ENCODE peak calls at places on chromosomes 1 and 21, in four cellular contexts. K is GM12878, O is K562, M is HepG2. B is an unnamed sample.

GRCh38 chr1:164836614-164837018 is 277.6 kb downstream of the PBX1 start:
- DNase-seq in M (no peak), O (no peak), K (no peak), B (no peak)

GRCh38 chr1:9302745-9303524 is 10.2 kb downstream of the SPSB1 start:
- DNase-seq in M (no peak), O (no peak), K (no peak), B (peak; percentile 75)

GRCh38 chr1:154616659-154617345 is 8.8 kb upstream of the ADAR start:
- DNase-seq in K (no peak), O (no peak), M (no peak), B (no peak)

GRCh38 chr1:56576880-56577858 is 2.2 kb downstream of the PLPP3 start:
- DNase-seq in K (no peak), O (peak; percentile 10), M (peak; percentile 44), B (peak; percentile 21)

GRCh38 chr1:168979303-168979702 is 127.2 kb upstream of the ATP1B1 start:
- DNase-seq in M (no peak), O (no peak), K (no peak), B (no peak)

GRCh38 chr1:44316231-44316759 is 38.8 kb downstream of the ERI3 start:
- DNase-seq in M (no peak), K (peak; percentile 25), O (peak; percentile 11), B (no peak)

GRCh38 chr1:94094466-94095111 is 26.4 kb downstream of the ABCA4 start:
- DNase-seq in M (no peak), O (no peak), K (no peak), B (no peak)

GRCh38 chr1:79497193-79497773 is 490.8 kb upstream of the ADGRL4 start:
- DNase-seq in M (peak; percentile 3), K (no peak), O (peak; percentile 8), B (peak; percentile 10)

GRCh38 chr1:160046494-160047115 is 14.8 kb upstream of the PIGM start:
- DNase-seq in M (peak; percentile 69), K (no peak), O (peak; percentile 93), B (no peak)

GRCh38 chr1:39130297-39130696 is 74.2 kb upstream of the MACF1 start:
- DNase-seq in K (no peak), O (no peak), M (no peak), B (no peak)

GRCh38 chr1:41493117-41493536 is 8.6 kb upstream of the EDN2 start:
- DNase-seq in O (peak; percentile 76), M (no peak), K (no peak), B (peak; percentile 59)

GRCh38 chr1:165641276-165641987 is 10.4 kb downstream of the MGST3 start:
- DNase-seq in O (no peak), M (no peak), K (no peak), B (no peak)

GRCh38 chr1:24126023-24126671 is 14.2 kb upstream of the MYOM3 start:
- DNase-seq in O (peak; percentile 20), K (no peak), M (no peak), B (no peak)

GRCh38 chr21:44949161-44950015 is 9.6 kb downstream of the SLX9 start:
- DNase-seq in K (no peak), O (peak; percentile 85), M (peak; percentile 57), B (peak; percentile 42)

GRCh38 chr1:161096514-161096913 is 1.6 kb upstream of the KLHDC9 start:
- DNase-seq in M (no peak), K (no peak), O (no peak), B (no peak)

GRCh38 chr1:54745274-54745673 is 19.0 kb downstream of the PARS2 start:
- DNase-seq in M (no peak), K (no peak), O (no peak), B (no peak)

GRCh38 chr1:54743827-54744226 is 20.5 kb downstream of the PARS2 start:
- DNase-seq in M (no peak), O (no peak), K (no peak), B (no peak)

GRCh38 chr1:54748094-54748835 is 16.1 kb downstream of the PARS2 start:
- DNase-seq in M (no peak), O (no peak), K (no peak), B (no peak)

GRCh38 chr1:54744696-54745095 is 19.6 kb downstream of the PARS2 start:
- DNase-seq in K (no peak), O (no peak), M (no peak), B (no peak)

DNA sequence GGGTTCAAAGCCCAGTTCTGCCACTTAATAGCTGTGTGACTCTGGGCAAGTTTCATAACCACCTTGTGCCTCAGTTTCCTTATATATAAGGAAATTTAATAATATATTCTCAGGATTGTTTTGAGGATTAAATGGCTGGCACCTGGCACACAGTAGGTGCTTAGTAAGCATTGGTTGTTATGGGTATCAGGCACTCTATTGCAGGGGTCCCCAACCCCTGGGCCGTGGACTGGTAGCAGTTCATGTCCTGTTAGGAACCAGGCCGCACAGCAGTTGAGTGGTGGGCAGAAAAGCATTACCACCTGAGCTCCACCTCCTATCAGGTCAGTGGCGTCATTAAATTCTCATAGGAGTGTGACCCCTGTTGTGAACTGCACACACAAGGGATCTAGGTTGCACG is 18.5 kb downstream of the PARS2 start:
- DNase-seq in O (no peak), M (no peak), K (no peak), B (no peak)
- TF ChIP-seq ZBTB33 in O (no peak), M (no peak), K (no peak), B (no peak)

GRCh38 chr21:46056450-46056903 is 41.4 kb upstream of the COL6A2 start:
- DNase-seq in O (no peak), M (no peak), K (no peak), B (no peak)
- H3K4me1 ChIP-seq in O (no peaks in the 10 kb centered on the region), M (no peaks in the 10 kb centered on the region), K (peaks cover 3% of the 10 kb centered on the region), B (no peaks in the 10 kb centered on the region)

GRCh38 chr1:99767996-99768524 is 1.6 kb upstream of the FRRS1 start:
- DNase-seq in K (no peak), M (no peak), O (peak; percentile 66), B (no peak)
- TF ChIP-seq SRF in K (no peak), M (no peak), O (no peak), B (no peak)

GRCh38 chr1:185517808-185518419 is 200.9 kb upstream of the IVNS1ABP start:
- DNase-seq in M (no peak), K (no peak), O (no peak), B (no peak)

DNA sequence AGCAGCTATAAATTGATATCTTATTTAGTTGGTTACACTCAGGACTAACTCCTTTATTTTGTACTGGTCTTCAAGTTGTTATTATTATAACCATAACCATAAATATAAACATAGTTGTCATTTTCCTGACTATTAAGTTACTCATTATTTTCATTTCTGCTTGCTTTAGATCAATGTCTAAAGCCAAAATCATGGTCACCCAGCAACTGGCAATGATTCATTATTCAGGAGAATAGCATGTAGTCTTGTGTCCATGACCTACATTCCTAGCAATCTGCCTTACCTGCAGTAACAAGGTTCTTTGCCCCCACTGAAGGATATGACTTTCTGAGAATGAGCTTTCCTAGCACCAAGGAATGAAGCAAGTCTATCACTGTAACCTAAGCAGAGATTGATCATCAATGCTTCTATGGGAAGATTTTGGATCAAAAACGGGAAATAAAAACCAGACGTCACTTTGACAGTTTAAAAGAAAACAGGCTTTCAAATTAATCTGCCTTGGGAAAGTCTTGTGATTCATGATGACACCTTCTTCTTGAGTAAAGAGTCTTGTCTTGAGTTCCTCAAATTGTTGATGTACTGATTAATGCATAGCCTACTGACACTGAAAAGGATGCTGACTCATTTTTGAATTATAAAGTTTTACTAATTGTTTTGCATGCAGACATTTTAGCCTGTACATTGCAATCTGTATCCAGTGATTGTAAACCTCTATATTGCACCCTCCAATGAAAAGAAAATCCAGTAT is 203.3 kb upstream of the IVNS1ABP start:
- DNase-seq in O (no peak), M (no peak), K (no peak), B (no peak)
- TF ChIP-seq ZBTB33 in O (no peak), M (no peak), K (no peak), B (no peak)

GRCh38 chr1:218347713-218348627 is 2.8 kb downstream of the TGFB2 start:
- DNase-seq in O (no peak), M (no peak), K (no peak), B (no peak)

GRCh38 chr1:218345673-218346390 is 696 bp downstream of the TGFB2 start:
- DNase-seq in K (no peak), M (peak; percentile 7), O (peak; percentile 63), B (no peak)

GRCh38 chr1:218347316-218347712 is 2.2 kb downstream of the TGFB2 start:
- DNase-seq in M (no peak), K (no peak), O (no peak), B (no peak)

GRCh38 chr1:218344814-218345672 is at the start of gene TGFB2:
- DNase-seq in O (peak; percentile 75), K (no peak), M (no peak), B (no peak)

DNA sequence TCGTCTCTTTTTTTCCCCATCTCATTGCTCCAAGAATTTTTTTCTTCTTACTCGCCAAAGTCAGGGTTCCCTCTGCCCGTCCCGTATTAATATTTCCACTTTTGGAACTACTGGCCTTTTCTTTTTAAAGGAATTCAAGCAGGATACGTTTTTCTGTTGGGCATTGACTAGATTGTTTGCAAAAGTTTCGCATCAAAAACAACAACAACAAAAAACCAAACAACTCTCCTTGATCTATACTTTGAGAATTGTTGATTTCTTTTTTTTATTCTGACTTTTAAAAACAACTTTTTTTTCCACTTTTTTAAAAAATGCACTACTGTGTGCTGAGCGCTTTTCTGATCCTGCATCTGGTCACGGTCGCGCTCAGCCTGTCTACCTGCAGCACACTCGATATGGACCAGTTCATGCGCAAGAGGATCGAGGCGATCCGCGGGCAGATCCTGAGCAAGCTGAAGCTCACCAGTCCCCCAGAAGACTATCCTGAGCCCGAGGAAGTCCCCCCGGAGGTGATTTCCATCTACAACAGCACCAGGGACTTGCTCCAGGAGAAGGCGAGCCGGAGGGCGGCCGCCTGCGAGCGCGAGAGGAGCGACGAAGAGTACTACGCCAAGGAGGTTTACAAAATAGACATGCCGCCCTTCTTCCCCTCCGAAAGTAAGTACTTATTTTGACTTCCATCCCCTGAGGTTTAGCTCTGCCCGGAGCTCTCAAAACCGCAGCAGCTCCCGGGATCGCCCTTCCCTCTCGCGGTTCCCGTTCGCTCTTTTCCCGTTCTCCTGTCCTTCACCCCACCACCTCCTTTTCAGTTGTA is 1.5 kb downstream of the TGFB2 start:
- DNase-seq in O (no peak), M (no peak), K (no peak), B (no peak)
- H3K4me1 ChIP-seq in O (peaks cover 5% of the 10 kb centered on the region), M (peaks cover 29% of the 10 kb centered on the region), K (peaks cover 5% of the 10 kb centered on the region), B (peaks cover 8% of the 10 kb centered on the region)